ENCODE peak calls at places on chromosomes 3 and 15, in six cellular contexts. One of them, this sample, is unnamed.

GRCh38 chr3:104510091-104510860 is 856.4 kb upstream of the ALCAM start:
- DNase-seq in GM13976: no peak
- DNase-seq in cardiac muscle cell: peak
- DNase-seq in left lung: no peak
- DNase-seq in endothelial cell: no peak
- DNase-seq in dorsolateral prefrontal cortex: no peak
- DNase-seq in this sample: no peak

GRCh38 chr3:122754867-122755835 is 38.5 kb downstream of the HSPBAP1 start:
- DNase-seq in GM13976: peak
- DNase-seq in cardiac muscle cell: peak
- DNase-seq in left lung: no peak
- DNase-seq in endothelial cell: peak
- DNase-seq in dorsolateral prefrontal cortex: no peak
- DNase-seq in this sample: peak

GRCh38 chr3:89698208-89698830 is 590.9 kb downstream of the EPHA3 start:
- DNase-seq in GM13976: no peak
- DNase-seq in cardiac muscle cell: no peak
- DNase-seq in left lung: no peak
- DNase-seq in endothelial cell: no peak
- DNase-seq in dorsolateral prefrontal cortex: no peak
- DNase-seq in this sample: no peak

GRCh38 chr3:194141415-194142155 is 5.6 kb downstream of the HES1 start:
- DNase-seq in GM13976: peak
- DNase-seq in cardiac muscle cell: peak
- DNase-seq in left lung: peak
- DNase-seq in endothelial cell: peak
- DNase-seq in dorsolateral prefrontal cortex: peak
- DNase-seq in this sample: peak

GRCh38 chr15:65547841-65548240 is 17.6 kb downstream of the HACD3 start:
- DNase-seq in GM13976: no peak
- DNase-seq in cardiac muscle cell: no peak
- DNase-seq in left lung: no peak
- DNase-seq in endothelial cell: no peak
- DNase-seq in dorsolateral prefrontal cortex: no peak
- DNase-seq in this sample: no peak

GRCh38 chr3:115239717-115240116 is 92.6 kb upstream of the ZBTB20 start:
- DNase-seq in GM13976: no peak
- DNase-seq in cardiac muscle cell: no peak
- DNase-seq in left lung: no peak
- DNase-seq in endothelial cell: no peak
- DNase-seq in dorsolateral prefrontal cortex: peak
- DNase-seq in this sample: peak

GRCh38 chr15:76299786-76300185 is 11.5 kb downstream of the ETFA start:
- DNase-seq in GM13976: no peak
- DNase-seq in cardiac muscle cell: no peak
- DNase-seq in left lung: no peak
- DNase-seq in endothelial cell: no peak
- DNase-seq in dorsolateral prefrontal cortex: no peak
- DNase-seq in this sample: no peak

GRCh38 chr15:79769081-79769481 is 127.7 kb downstream of the MTHFS start:
- DNase-seq in GM13976: no peak
- DNase-seq in cardiac muscle cell: peak
- DNase-seq in left lung: no peak
- DNase-seq in endothelial cell: no peak
- DNase-seq in dorsolateral prefrontal cortex: no peak
- DNase-seq in this sample: peak

DNA sequence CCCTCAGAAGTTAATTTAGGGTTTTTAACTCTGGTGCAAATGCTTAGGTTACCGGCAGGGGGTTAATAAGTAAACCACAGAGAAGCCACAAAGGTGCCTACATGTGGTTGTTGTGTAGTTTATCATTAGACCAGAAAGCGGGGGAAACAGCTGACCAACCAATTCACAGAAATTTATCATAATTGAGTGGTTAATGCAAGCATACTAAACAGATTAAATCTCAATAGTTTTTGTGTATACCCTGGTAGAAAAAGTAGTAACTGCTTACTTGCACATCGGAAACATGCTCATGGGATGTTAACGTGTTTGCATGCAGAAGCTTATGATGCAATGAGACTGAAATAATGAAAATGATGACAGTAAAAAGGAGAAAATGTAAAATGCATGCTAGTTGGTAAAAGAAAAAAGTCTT is 316.0 kb downstream of the PTPRG start:
- DNase-seq in GM13976: peak
- DNase-seq in cardiac muscle cell: no peak
- DNase-seq in left lung: no peak
- DNase-seq in endothelial cell: no peak
- DNase-seq in dorsolateral prefrontal cortex: no peak
- DNase-seq in this sample: peak
- TF ChIP-seq CTCF in GM13976: no peak
- TF ChIP-seq CTCF in cardiac muscle cell: peak
- TF ChIP-seq CTCF in left lung: no peak
- TF ChIP-seq CTCF in endothelial cell: peak
- TF ChIP-seq CTCF in dorsolateral prefrontal cortex: no peak
- TF ChIP-seq CTCF in this sample: no peak

GRCh38 chr15:59636184-59636583 is 21.1 kb downstream of the GTF2A2 start:
- DNase-seq in GM13976: no peak
- DNase-seq in cardiac muscle cell: no peak
- DNase-seq in left lung: no peak
- DNase-seq in endothelial cell: no peak
- DNase-seq in dorsolateral prefrontal cortex: no peak
- DNase-seq in this sample: no peak

GRCh38 chr15:59632714-59633113 is 21.1 kb downstream of the GCNT3 start:
- DNase-seq in GM13976: no peak
- DNase-seq in cardiac muscle cell: peak
- DNase-seq in left lung: no peak
- DNase-seq in endothelial cell: peak
- DNase-seq in dorsolateral prefrontal cortex: no peak
- DNase-seq in this sample: peak
- TF ChIP-seq CTCF in GM13976: no peak
- TF ChIP-seq CTCF in cardiac muscle cell: peak
- TF ChIP-seq CTCF in left lung: no peak
- TF ChIP-seq CTCF in endothelial cell: peak
- TF ChIP-seq CTCF in dorsolateral prefrontal cortex: no peak
- TF ChIP-seq CTCF in this sample: peak

GRCh38 chr3:35946121-35946856 is 307.0 kb downstream of the ARPP21 start:
- DNase-seq in GM13976: peak
- DNase-seq in cardiac muscle cell: peak
- DNase-seq in left lung: no peak
- DNase-seq in endothelial cell: no peak
- DNase-seq in dorsolateral prefrontal cortex: no peak
- DNase-seq in this sample: no peak

GRCh38 chr3:35944915-35945710 is 305.8 kb downstream of the ARPP21 start:
- DNase-seq in GM13976: no peak
- DNase-seq in cardiac muscle cell: no peak
- DNase-seq in left lung: no peak
- DNase-seq in endothelial cell: no peak
- DNase-seq in dorsolateral prefrontal cortex: no peak
- DNase-seq in this sample: no peak

GRCh38 chr3:35950045-35950444 is 310.7 kb downstream of the ARPP21 start:
- DNase-seq in GM13976: no peak
- DNase-seq in cardiac muscle cell: no peak
- DNase-seq in left lung: no peak
- DNase-seq in endothelial cell: no peak
- DNase-seq in dorsolateral prefrontal cortex: no peak
- DNase-seq in this sample: no peak

GRCh38 chr3:35946857-35947514 is 307.7 kb downstream of the ARPP21 start:
- DNase-seq in GM13976: no peak
- DNase-seq in cardiac muscle cell: no peak
- DNase-seq in left lung: no peak
- DNase-seq in endothelial cell: no peak
- DNase-seq in dorsolateral prefrontal cortex: no peak
- DNase-seq in this sample: no peak
- TF ChIP-seq CTCF in GM13976: no peak
- TF ChIP-seq CTCF in cardiac muscle cell: no peak
- TF ChIP-seq CTCF in left lung: no peak
- TF ChIP-seq CTCF in endothelial cell: no peak
- TF ChIP-seq CTCF in dorsolateral prefrontal cortex: peak
- TF ChIP-seq CTCF in this sample: no peak

DNA sequence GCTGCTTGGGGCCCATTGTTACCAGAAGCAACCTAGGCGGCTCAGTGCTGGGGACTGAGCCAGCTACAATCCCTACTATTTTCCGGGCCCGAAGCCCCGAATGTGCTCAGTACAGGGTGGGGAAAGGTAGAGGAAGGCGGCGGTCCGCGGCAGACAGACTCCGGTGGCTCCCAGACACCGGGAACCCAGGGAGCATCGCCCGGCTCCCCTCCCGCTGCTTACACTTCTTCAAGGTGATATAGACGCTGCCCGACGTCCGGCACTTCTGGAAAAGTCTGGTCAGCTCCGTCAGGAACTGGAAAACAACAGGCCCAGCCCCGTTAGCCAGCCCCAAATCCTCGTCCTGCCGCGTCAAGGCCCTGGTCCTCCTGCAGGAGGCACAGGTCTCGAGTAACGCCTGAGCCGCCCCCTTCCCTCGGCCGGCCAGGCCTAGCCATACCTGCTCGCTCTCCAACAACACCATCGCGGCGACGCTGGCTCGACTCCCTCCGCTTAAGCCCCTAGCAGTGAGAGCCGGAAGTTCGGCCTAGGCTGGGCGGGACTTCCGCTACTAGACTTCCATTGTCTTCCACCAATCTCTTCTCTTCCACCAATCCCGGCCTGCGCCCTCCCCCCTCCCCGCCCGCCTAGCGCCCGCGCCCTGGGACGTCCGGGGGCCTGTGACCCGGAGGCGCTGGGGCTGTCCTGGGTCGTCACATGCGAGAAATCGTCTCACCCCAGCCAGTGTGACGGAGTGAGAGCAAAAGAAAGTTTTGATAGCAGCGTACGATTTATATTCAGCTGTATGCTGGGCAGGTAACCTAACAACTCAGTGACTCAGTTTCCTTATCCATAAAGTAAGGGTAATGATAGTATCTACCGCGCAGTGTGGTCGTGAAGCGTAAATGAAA is at the start of gene SRP14:
- DNase-seq in GM13976: peak
- DNase-seq in cardiac muscle cell: peak
- DNase-seq in left lung: peak
- DNase-seq in endothelial cell: peak
- DNase-seq in dorsolateral prefrontal cortex: peak
- DNase-seq in this sample: peak
- TF ChIP-seq CTCF in GM13976: no peak
- TF ChIP-seq CTCF in cardiac muscle cell: no peak
- TF ChIP-seq CTCF in left lung: peak
- TF ChIP-seq CTCF in endothelial cell: no peak
- TF ChIP-seq CTCF in dorsolateral prefrontal cortex: peak
- TF ChIP-seq CTCF in this sample: no peak

GRCh38 chr3:98583766-98584165 is 9.6 kb downstream of the CPOX start:
- DNase-seq in GM13976: no peak
- DNase-seq in cardiac muscle cell: peak
- DNase-seq in left lung: no peak
- DNase-seq in endothelial cell: no peak
- DNase-seq in dorsolateral prefrontal cortex: no peak
- DNase-seq in this sample: no peak

GRCh38 chr3:98592345-98592935 is 971 bp downstream of the CPOX start:
- DNase-seq in GM13976: no peak
- DNase-seq in cardiac muscle cell: no peak
- DNase-seq in left lung: no peak
- DNase-seq in endothelial cell: no peak
- DNase-seq in dorsolateral prefrontal cortex: no peak
- DNase-seq in this sample: no peak

GRCh38 chr3:98584563-98584962 is 8.8 kb downstream of the CPOX start:
- DNase-seq in GM13976: no peak
- DNase-seq in cardiac muscle cell: peak
- DNase-seq in left lung: no peak
- DNase-seq in endothelial cell: no peak
- DNase-seq in dorsolateral prefrontal cortex: no peak
- DNase-seq in this sample: no peak

GRCh38 chr3:98589331-98589870 is 4.0 kb downstream of the CPOX start:
- DNase-seq in GM13976: no peak
- DNase-seq in cardiac muscle cell: no peak
- DNase-seq in left lung: no peak
- DNase-seq in endothelial cell: no peak
- DNase-seq in dorsolateral prefrontal cortex: no peak
- DNase-seq in this sample: no peak

DNA sequence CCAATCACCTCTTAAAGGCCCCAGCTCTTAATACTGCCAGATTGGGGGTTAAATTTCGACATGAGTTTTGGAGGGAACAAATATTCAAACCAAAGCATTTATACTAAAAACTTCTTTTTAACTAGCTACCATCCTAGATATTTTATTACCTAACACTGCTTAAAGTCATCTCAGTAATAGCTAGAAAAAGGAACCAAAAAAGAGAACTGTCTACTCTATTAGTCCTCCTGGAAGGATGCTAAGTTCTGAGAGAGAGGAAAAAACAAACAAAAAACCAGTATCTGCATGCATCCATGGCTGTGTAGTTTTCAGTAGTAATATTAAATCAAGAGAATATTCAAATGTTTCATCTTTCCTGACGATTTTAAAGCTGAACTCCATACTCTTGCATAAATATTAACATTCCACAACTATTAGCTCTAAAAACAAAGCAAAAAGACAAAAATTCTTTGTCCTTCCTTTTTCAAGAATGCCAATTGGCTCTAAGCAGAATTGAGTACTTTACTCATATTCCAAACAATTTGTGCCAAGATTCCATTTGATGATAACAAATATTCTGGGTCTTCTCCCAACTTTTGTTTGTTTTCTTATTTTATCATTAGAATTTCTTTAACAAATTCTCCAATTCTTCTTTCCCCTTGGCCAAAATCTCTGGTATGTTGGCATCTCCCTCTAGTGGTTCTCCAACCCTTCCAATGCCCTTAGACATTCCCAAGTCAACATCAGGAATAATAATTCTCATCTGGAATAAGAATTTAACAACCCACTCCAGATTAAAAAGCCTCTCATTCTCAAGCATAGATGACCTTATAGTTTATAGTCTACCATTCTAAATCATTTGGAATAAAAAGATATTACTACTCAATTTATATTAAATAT is 5.5 kb downstream of the CPOX start:
- DNase-seq in GM13976: no peak
- DNase-seq in cardiac muscle cell: no peak
- DNase-seq in left lung: no peak
- DNase-seq in endothelial cell: no peak
- DNase-seq in dorsolateral prefrontal cortex: no peak
- DNase-seq in this sample: no peak
- TF ChIP-seq CTCF in GM13976: no peak
- TF ChIP-seq CTCF in cardiac muscle cell: peak
- TF ChIP-seq CTCF in left lung: no peak
- TF ChIP-seq CTCF in endothelial cell: no peak
- TF ChIP-seq CTCF in dorsolateral prefrontal cortex: peak
- TF ChIP-seq CTCF in this sample: no peak

GRCh38 chr3:137035631-137036030 is 77.8 kb downstream of the IL20RB start:
- DNase-seq in GM13976: peak
- DNase-seq in cardiac muscle cell: peak
- DNase-seq in left lung: no peak
- DNase-seq in endothelial cell: peak
- DNase-seq in dorsolateral prefrontal cortex: no peak
- DNase-seq in this sample: peak
- TF ChIP-seq CTCF in GM13976: peak
- TF ChIP-seq CTCF in cardiac muscle cell: peak
- TF ChIP-seq CTCF in left lung: no peak
- TF ChIP-seq CTCF in endothelial cell: no peak
- TF ChIP-seq CTCF in dorsolateral prefrontal cortex: no peak
- TF ChIP-seq CTCF in this sample: peak

GRCh38 chr3:53833053-53833645 is 13.1 kb downstream of the CHDH start:
- DNase-seq in GM13976: no peak
- DNase-seq in cardiac muscle cell: no peak
- DNase-seq in left lung: no peak
- DNase-seq in endothelial cell: no peak
- DNase-seq in dorsolateral prefrontal cortex: no peak
- DNase-seq in this sample: no peak
- TF ChIP-seq CTCF in GM13976: no peak
- TF ChIP-seq CTCF in cardiac muscle cell: no peak
- TF ChIP-seq CTCF in left lung: no peak
- TF ChIP-seq CTCF in endothelial cell: no peak
- TF ChIP-seq CTCF in dorsolateral prefrontal cortex: no peak
- TF ChIP-seq CTCF in this sample: no peak

GRCh38 chr3:150830094-150830681 is 67.2 kb upstream of the SIAH2 start:
- DNase-seq in GM13976: no peak
- DNase-seq in cardiac muscle cell: peak
- DNase-seq in left lung: no peak
- DNase-seq in endothelial cell: no peak
- DNase-seq in dorsolateral prefrontal cortex: no peak
- DNase-seq in this sample: peak
- TF ChIP-seq CTCF in GM13976: peak
- TF ChIP-seq CTCF in cardiac muscle cell: no peak
- TF ChIP-seq CTCF in left lung: no peak
- TF ChIP-seq CTCF in endothelial cell: no peak
- TF ChIP-seq CTCF in dorsolateral prefrontal cortex: no peak
- TF ChIP-seq CTCF in this sample: peak

This sample was measured in Calu3.